ENCODE peak calls at places on chromosomes 2 and 18, in four cellular contexts. One of them, this sample, is unnamed.
A peak's percentile ranks its signal among the peaks of the same experiment; 100 is the strongest.

GRCh38 chr2:146927080-146927714 is 917.6 kb upstream of the ACVR2A start:
- DNase-seq in left lung: peak; percentile 39
- DNase-seq in cardiac muscle cell: peak; percentile 72
- DNase-seq in heart right ventricle: no peak
- DNase-seq in this sample: no peak

GRCh38 chr18:57533399-57533884 is 53.1 kb downstream of the FECH start:
- DNase-seq in cardiac muscle cell: peak; percentile 46
- DNase-seq in left lung: no peak
- DNase-seq in heart right ventricle: no peak
- DNase-seq in this sample: no peak

GRCh38 chr2:216617159-216617815 is 15.9 kb upstream of the IGFBP2 start:
- DNase-seq in heart right ventricle: no peak
- DNase-seq in cardiac muscle cell: peak; percentile 18
- DNase-seq in left lung: no peak
- DNase-seq in this sample: no peak

GRCh38 chr2:240432430-240432819 is 3.0 kb upstream of the GPC1 start:
- DNase-seq in heart right ventricle: no peak
- DNase-seq in cardiac muscle cell: no peak
- DNase-seq in left lung: no peak
- DNase-seq in this sample: peak; percentile 2

GRCh38 chr2:129902731-129903585 is 76.5 kb upstream of the RAB6C start:
- DNase-seq in heart right ventricle: no peak
- DNase-seq in left lung: no peak
- DNase-seq in cardiac muscle cell: no peak
- DNase-seq in this sample: peak; percentile 44

GRCh38 chr2:120687210-120687609 is 48.5 kb upstream of the GLI2 start:
- DNase-seq in heart right ventricle: no peak
- DNase-seq in left lung: no peak
- DNase-seq in cardiac muscle cell: no peak
- DNase-seq in this sample: no peak

GRCh38 chr2:118709786-118710185 is 137.7 kb downstream of the EN1 start:
- DNase-seq in left lung: no peak
- DNase-seq in cardiac muscle cell: no peak
- DNase-seq in heart right ventricle: no peak
- DNase-seq in this sample: no peak

GRCh38 chr2:163800889-163801498 is 65.2 kb upstream of the FIGN start:
- DNase-seq in cardiac muscle cell: peak; percentile 51
- DNase-seq in left lung: no peak
- DNase-seq in heart right ventricle: no peak
- DNase-seq in this sample: no peak

GRCh38 chr2:36561223-36561944 is 36.6 kb downstream of the FEZ2 start:
- DNase-seq in left lung: no peak
- DNase-seq in heart right ventricle: peak; percentile 32
- DNase-seq in cardiac muscle cell: no peak
- DNase-seq in this sample: no peak

GRCh38 chr18:53018791-53019190 is 678.8 kb downstream of the DCC start:
- DNase-seq in left lung: no peak
- DNase-seq in heart right ventricle: no peak
- DNase-seq in cardiac muscle cell: peak; percentile 55
- DNase-seq in this sample: no peak

GRCh38 chr2:178363252-178363651 is 87.7 kb downstream of the PRKRA start:
- DNase-seq in left lung: peak; percentile 38
- DNase-seq in cardiac muscle cell: no peak
- DNase-seq in heart right ventricle: no peak
- DNase-seq in this sample: no peak

GRCh38 chr2:84965192-84965516 is 5.8 kb upstream of the KCMF1 start:
- DNase-seq in heart right ventricle: no peak
- DNase-seq in left lung: no peak
- DNase-seq in cardiac muscle cell: no peak
- DNase-seq in this sample: no peak

GRCh38 chr2:226079677-226080076 is 680.2 kb downstream of the NYAP2 start:
- DNase-seq in cardiac muscle cell: no peak
- DNase-seq in heart right ventricle: no peak
- DNase-seq in left lung: no peak
- DNase-seq in this sample: no peak

GRCh38 chr2:134745023-134745422 is 26.2 kb upstream of the TMEM163 start:
- DNase-seq in left lung: no peak
- DNase-seq in heart right ventricle: no peak
- DNase-seq in cardiac muscle cell: no peak
- DNase-seq in this sample: no peak

GRCh38 chr2:3262437-3263388 is 114.9 kb downstream of the EIPR1 start:
- DNase-seq in left lung: no peak
- DNase-seq in heart right ventricle: no peak
- DNase-seq in cardiac muscle cell: no peak
- DNase-seq in this sample: no peak

GRCh38 chr2:176085861-176086771 is 2.4 kb upstream of the EVX2 start:
- DNase-seq in left lung: no peak
- DNase-seq in cardiac muscle cell: peak; percentile 78
- DNase-seq in heart right ventricle: peak; percentile 31
- DNase-seq in this sample: no peak

GRCh38 chr2:237448171-237448570 is 34.2 kb upstream of the COL6A3 start:
- DNase-seq in heart right ventricle: no peak
- DNase-seq in cardiac muscle cell: no peak
- DNase-seq in left lung: no peak
- DNase-seq in this sample: no peak

GRCh38 chr18:13269599-13270011 is 51.0 kb downstream of the LDLRAD4 start:
- DNase-seq in heart right ventricle: peak; percentile 55
- DNase-seq in cardiac muscle cell: no peak
- DNase-seq in left lung: no peak
- DNase-seq in this sample: no peak

GRCh38 chr2:29910465-29910864 is 10.9 kb downstream of the ALK start:
- DNase-seq in heart right ventricle: no peak
- DNase-seq in left lung: no peak
- DNase-seq in cardiac muscle cell: no peak
- DNase-seq in this sample: no peak

GRCh38 chr2:99425022-99425421 is 64.8 kb downstream of the REV1 start:
- DNase-seq in left lung: no peak
- DNase-seq in heart right ventricle: no peak
- DNase-seq in cardiac muscle cell: no peak
- DNase-seq in this sample: no peak

GRCh38 chr2:199223791-199224190 is 233.9 kb downstream of the SATB2 start:
- DNase-seq in left lung: no peak
- DNase-seq in cardiac muscle cell: no peak
- DNase-seq in heart right ventricle: no peak
- DNase-seq in this sample: no peak

GRCh38 chr2:213237787-213238186 is 46.5 kb upstream of the SPAG16 start:
- DNase-seq in left lung: no peak
- DNase-seq in cardiac muscle cell: no peak
- DNase-seq in heart right ventricle: no peak
- DNase-seq in this sample: no peak

GRCh38 chr2:181305151-181306123 is 151.7 kb upstream of the ITGA4 start:
- DNase-seq in cardiac muscle cell: peak; percentile 83
- DNase-seq in left lung: no peak
- DNase-seq in heart right ventricle: peak; percentile 57
- DNase-seq in this sample: peak; percentile 40

GRCh38 chr2:24048662-24049484 is 668 bp upstream of the FKBP1B start:
- DNase-seq in cardiac muscle cell: no peak
- DNase-seq in heart right ventricle: no peak
- DNase-seq in left lung: no peak
- DNase-seq in this sample: no peak

GRCh38 chr2:237333748-237334147 is 80.2 kb downstream of the COL6A3 start:
- DNase-seq in heart right ventricle: no peak
- DNase-seq in left lung: no peak
- DNase-seq in cardiac muscle cell: no peak
- DNase-seq in this sample: no peak

GRCh38 chr2:226772389-226773179 is 27.0 kb downstream of the IRS1 start:
- DNase-seq in heart right ventricle: no peak
- DNase-seq in cardiac muscle cell: peak; percentile 42
- DNase-seq in left lung: no peak
- DNase-seq in this sample: no peak

GRCh38 chr2:238285653-238286082 is 2.7 kb downstream of the PER2 start:
- DNase-seq in left lung: peak; percentile 85
- DNase-seq in heart right ventricle: peak; percentile 86
- DNase-seq in cardiac muscle cell: no peak
- DNase-seq in this sample: no peak

GRCh38 chr2:233241803-233242202 is 9.7 kb upstream of the ATG16L1 start:
- DNase-seq in cardiac muscle cell: no peak
- DNase-seq in left lung: no peak
- DNase-seq in heart right ventricle: no peak
- DNase-seq in this sample: no peak

GRCh38 chr2:112794841-112795240 is 10.5 kb upstream of the IL1A start:
- DNase-seq in heart right ventricle: no peak
- DNase-seq in left lung: no peak
- DNase-seq in cardiac muscle cell: no peak
- DNase-seq in this sample: no peak

GRCh38 chr2:174009488-174010223 is 44.5 kb upstream of the SP3 start:
- DNase-seq in heart right ventricle: no peak
- DNase-seq in left lung: no peak
- DNase-seq in cardiac muscle cell: no peak
- DNase-seq in this sample: no peak

GRCh38 chr2:3678212-3678611 is 20.2 kb downstream of the ALLC start:
- DNase-seq in heart right ventricle: no peak
- DNase-seq in left lung: no peak
- DNase-seq in cardiac muscle cell: no peak
- DNase-seq in this sample: no peak

GRCh38 chr18:63980027-63980426 is 10.1 kb downstream of the SERPINB8 start:
- DNase-seq in left lung: no peak
- DNase-seq in heart right ventricle: no peak
- DNase-seq in cardiac muscle cell: no peak
- DNase-seq in this sample: no peak

GRCh38 chr2:218370410-218371063 is 11.5 kb upstream of the SLC11A1 start:
- DNase-seq in left lung: peak; percentile 82
- DNase-seq in heart right ventricle: no peak
- DNase-seq in cardiac muscle cell: no peak
- DNase-seq in this sample: no peak

GRCh38 chr18:50638623-50639398 is 78.9 kb downstream of the MAPK4 start:
- DNase-seq in left lung: no peak
- DNase-seq in heart right ventricle: no peak
- DNase-seq in cardiac muscle cell: peak; percentile 56
- DNase-seq in this sample: no peak

GRCh38 chr18:50637961-50638622 is 78.2 kb downstream of the MAPK4 start:
- DNase-seq in cardiac muscle cell: no peak
- DNase-seq in heart right ventricle: no peak
- DNase-seq in left lung: no peak
- DNase-seq in this sample: no peak

GRCh38 chr18:50632895-50633515 is 73.1 kb downstream of the MAPK4 start:
- DNase-seq in cardiac muscle cell: no peak
- DNase-seq in heart right ventricle: no peak
- DNase-seq in left lung: no peak
- DNase-seq in this sample: no peak

GRCh38 chr18:50633992-50634391 is 74.1 kb downstream of the MAPK4 start:
- DNase-seq in left lung: no peak
- DNase-seq in cardiac muscle cell: no peak
- DNase-seq in heart right ventricle: no peak
- DNase-seq in this sample: no peak

GRCh38 chr18:50636366-50637057 is 76.6 kb downstream of the MAPK4 start:
- DNase-seq in heart right ventricle: no peak
- DNase-seq in cardiac muscle cell: no peak
- DNase-seq in left lung: no peak
- DNase-seq in this sample: no peak
- H3K27ac ChIP-seq in heart right ventricle: no peak overlapping the region
- H3K27ac ChIP-seq in cardiac muscle cell: no peak overlapping the region
- H3K27ac ChIP-seq in left lung: no peak overlapping the region
- H3K27ac ChIP-seq in this sample: no peak overlapping the region

DNA sequence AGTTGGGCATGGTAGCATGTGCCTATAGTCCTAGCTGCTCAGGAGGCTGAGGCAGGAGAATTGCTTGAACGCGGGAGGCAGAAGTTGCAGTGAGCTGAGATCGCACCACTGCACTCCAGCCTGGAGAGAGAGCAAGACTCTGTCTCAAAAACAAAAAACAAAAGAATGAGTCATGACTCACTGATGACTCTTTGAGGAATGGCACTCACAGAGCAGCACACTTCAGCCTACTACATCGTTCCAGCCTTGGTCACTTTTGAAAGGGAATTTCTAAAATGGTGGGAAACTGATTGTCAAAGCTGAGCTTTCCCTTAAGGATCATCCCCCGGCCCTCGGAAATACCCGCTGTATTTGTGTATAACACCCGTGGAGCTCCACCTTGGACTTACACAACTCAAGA is 217.3 kb upstream of the HS6ST1 start:
- DNase-seq in heart right ventricle: no peak
- DNase-seq in left lung: peak; percentile 15
- DNase-seq in cardiac muscle cell: no peak
- DNase-seq in this sample: no peak
- TF ChIP-seq CTCF in heart right ventricle: no peak
- TF ChIP-seq CTCF in left lung: no peak
- TF ChIP-seq CTCF in cardiac muscle cell: no peak
- TF ChIP-seq CTCF in this sample: no peak

DNA sequence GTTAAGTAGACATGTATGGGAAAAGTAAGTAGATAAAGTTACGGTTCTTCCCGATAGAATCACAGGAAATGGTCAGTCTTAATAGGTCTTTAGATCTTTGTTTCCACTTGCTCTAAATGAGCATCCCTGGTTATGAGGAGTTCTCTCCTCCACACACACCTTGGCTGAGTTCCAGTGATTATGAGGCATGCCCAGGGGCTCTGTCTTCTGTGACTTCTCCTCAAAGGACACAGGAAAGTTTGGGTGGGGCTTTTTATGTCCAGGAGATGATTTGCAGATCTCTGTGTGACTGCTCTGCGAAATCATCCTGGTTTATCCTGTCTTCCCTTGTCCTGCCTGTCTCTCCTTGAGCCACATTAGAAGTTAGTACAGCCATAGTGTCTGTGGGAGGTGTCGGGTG is 83.9 kb upstream of the EML6 start:
- DNase-seq in cardiac muscle cell: no peak
- DNase-seq in left lung: no peak
- DNase-seq in heart right ventricle: no peak
- DNase-seq in this sample: no peak
- H3K27ac ChIP-seq in cardiac muscle cell: peak overlapping the region; percentile 22
- H3K27ac ChIP-seq in left lung: peak overlapping the region; percentile 29
- H3K27ac ChIP-seq in heart right ventricle: peak overlapping the region; percentile 17
- H3K27ac ChIP-seq in this sample: no peak overlapping the region

DNA sequence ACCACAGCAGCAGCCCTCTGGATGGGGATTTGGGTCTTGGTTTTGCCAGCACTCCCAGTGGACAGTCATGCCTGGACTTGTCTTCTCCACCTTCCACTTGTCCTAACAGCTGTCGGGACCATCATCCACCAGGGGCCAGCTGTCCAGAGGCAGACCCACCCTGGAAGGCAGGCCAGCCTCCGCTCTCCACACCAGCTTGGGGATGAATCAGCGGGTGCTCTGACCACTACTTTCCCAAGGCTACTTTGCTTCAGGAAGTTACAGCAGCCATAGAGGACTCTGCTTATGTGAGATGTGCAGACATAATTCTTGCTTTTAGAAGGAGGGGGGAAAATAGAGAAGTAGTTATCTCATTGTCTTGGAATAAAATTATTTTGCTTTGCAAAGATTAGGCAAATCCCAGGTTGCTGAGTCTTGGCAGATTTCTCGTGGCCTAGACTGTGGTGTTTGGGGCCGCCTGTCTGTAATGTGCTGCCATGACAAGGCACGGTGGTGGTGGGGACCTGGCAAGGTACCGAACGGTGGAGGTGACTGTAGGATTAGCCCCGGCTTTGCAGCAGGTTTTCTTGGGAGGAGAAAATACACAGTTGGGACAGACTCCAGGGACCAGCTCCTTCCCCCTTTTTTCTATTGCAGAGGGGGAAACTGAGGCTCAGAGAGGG is 148.7 kb downstream of the AGAP1 start:
- DNase-seq in cardiac muscle cell: no peak
- DNase-seq in heart right ventricle: peak; percentile 33
- DNase-seq in left lung: no peak
- DNase-seq in this sample: no peak
- TF ChIP-seq CTCF in cardiac muscle cell: peak; percentile 53
- TF ChIP-seq CTCF in heart right ventricle: peak; percentile 17
- TF ChIP-seq CTCF in left lung: no peak
- TF ChIP-seq CTCF in this sample: no peak

GRCh38 chr2:159051656-159052055 is 83.2 kb downstream of the TANC1 start:
- DNase-seq in left lung: no peak
- DNase-seq in heart right ventricle: no peak
- DNase-seq in cardiac muscle cell: no peak
- DNase-seq in this sample: no peak
- H3K27ac ChIP-seq in left lung: no peak overlapping the region
- H3K27ac ChIP-seq in heart right ventricle: no peak overlapping the region
- H3K27ac ChIP-seq in cardiac muscle cell: no peak overlapping the region
- H3K27ac ChIP-seq in this sample: no peak overlapping the region

This sample was measured in CD8-positive, alpha-beta T cell.